ENCODE peak calls at places on chromosomes 12 and 14, in five cellular contexts. One of them, this sample, is unnamed. For H3K4me1, the result is how much of the 10 kb centered on the place peaks cover.

GRCh38 chr14:85817430-85817829 is 287.5 kb downstream of the FLRT2 start:
- DNase-seq in right lobe of liver: no peak
- DNase-seq in left ventricle myocardium inferior: no peak
- DNase-seq in A549: no peak
- DNase-seq in HepG2: no peak
- DNase-seq in this sample: no peak

GRCh38 chr14:34310724-34311123 is 151.3 kb downstream of the SPTSSA start:
- DNase-seq in right lobe of liver: no peak
- DNase-seq in left ventricle myocardium inferior: no peak
- DNase-seq in A549: no peak
- DNase-seq in HepG2: no peak
- DNase-seq in this sample: no peak

GRCh38 chr14:93311082-93311481 is 21.8 kb downstream of the BTBD7 start:
- DNase-seq in right lobe of liver: no peak
- DNase-seq in left ventricle myocardium inferior: no peak
- DNase-seq in A549: no peak
- DNase-seq in HepG2: no peak
- DNase-seq in this sample: no peak

GRCh38 chr12:47854531-47854930 is 34.8 kb upstream of the HDAC7 start:
- DNase-seq in right lobe of liver: no peak
- DNase-seq in left ventricle myocardium inferior: no peak
- DNase-seq in A549: no peak
- DNase-seq in HepG2: no peak
- DNase-seq in this sample: no peak

GRCh38 chr12:38906482-38907170 is 1.2 kb upstream of the CPNE8 start:
- DNase-seq in right lobe of liver: peak
- DNase-seq in left ventricle myocardium inferior: peak
- DNase-seq in A549: peak
- DNase-seq in HepG2: peak
- DNase-seq in this sample: peak

GRCh38 chr12:108401964-108402363 is 62.9 kb upstream of the CMKLR1 start:
- DNase-seq in right lobe of liver: no peak
- DNase-seq in left ventricle myocardium inferior: no peak
- DNase-seq in A549: no peak
- DNase-seq in HepG2: no peak
- DNase-seq in this sample: no peak

GRCh38 chr12:8648598-8649205 is 13.9 kb downstream of the MFAP5 start:
- DNase-seq in right lobe of liver: no peak
- DNase-seq in left ventricle myocardium inferior: no peak
- DNase-seq in A549: no peak
- DNase-seq in HepG2: no peak
- DNase-seq in this sample: no peak

GRCh38 chr14:59900536-59900935 is 19.4 kb upstream of the LRRC9 start:
- DNase-seq in right lobe of liver: no peak
- DNase-seq in left ventricle myocardium inferior: no peak
- DNase-seq in A549: no peak
- DNase-seq in HepG2: no peak
- DNase-seq in this sample: no peak

GRCh38 chr14:91511014-91511466 is 930 bp upstream of the PPP4R3A start:
- DNase-seq in right lobe of liver: no peak
- DNase-seq in left ventricle myocardium inferior: no peak
- DNase-seq in A549: peak
- DNase-seq in HepG2: peak
- DNase-seq in this sample: no peak

GRCh38 chr12:66365718-66366485 is 63.6 kb downstream of the HELB start:
- DNase-seq in right lobe of liver: no peak
- DNase-seq in left ventricle myocardium inferior: no peak
- DNase-seq in A549: no peak
- DNase-seq in HepG2: no peak
- DNase-seq in this sample: no peak

GRCh38 chr12:45125997-45126396 is 75.1 kb upstream of the DBX2 start:
- DNase-seq in right lobe of liver: no peak
- DNase-seq in left ventricle myocardium inferior: no peak
- DNase-seq in A549: no peak
- DNase-seq in HepG2: no peak
- DNase-seq in this sample: no peak

GRCh38 chr14:95507174-95507573 is 9.3 kb downstream of the SYNE3 start:
- DNase-seq in right lobe of liver: peak
- DNase-seq in left ventricle myocardium inferior: peak
- DNase-seq in A549: no peak
- DNase-seq in HepG2: no peak
- DNase-seq in this sample: no peak

GRCh38 chr12:102956738-102957338 is 636 bp upstream of the ASCL1 start:
- DNase-seq in right lobe of liver: no peak
- DNase-seq in left ventricle myocardium inferior: no peak
- DNase-seq in A549: no peak
- DNase-seq in HepG2: no peak
- DNase-seq in this sample: no peak

GRCh38 chr14:96567289-96567899 is 65.2 kb downstream of the PAPOLA start:
- DNase-seq in right lobe of liver: no peak
- DNase-seq in left ventricle myocardium inferior: no peak
- DNase-seq in A549: peak
- DNase-seq in HepG2: peak
- DNase-seq in this sample: peak

GRCh38 chr14:61435563-61436337 is 114.4 kb downstream of the PRKCH start:
- DNase-seq in right lobe of liver: no peak
- DNase-seq in left ventricle myocardium inferior: no peak
- DNase-seq in A549: no peak
- DNase-seq in HepG2: no peak
- DNase-seq in this sample: no peak

GRCh38 chr14:53516261-53516774 is 363.2 kb upstream of the DDHD1 start:
- DNase-seq in right lobe of liver: no peak
- DNase-seq in left ventricle myocardium inferior: no peak
- DNase-seq in A549: no peak
- DNase-seq in HepG2: no peak
- DNase-seq in this sample: no peak

GRCh38 chr12:46751173-46751572 is 74.6 kb downstream of the SLC38A4 start:
- DNase-seq in right lobe of liver: no peak
- DNase-seq in left ventricle myocardium inferior: no peak
- DNase-seq in A549: no peak
- DNase-seq in HepG2: no peak
- DNase-seq in this sample: no peak

GRCh38 chr14:60357551-60357930 is 108.5 kb downstream of the PPM1A start:
- DNase-seq in right lobe of liver: no peak
- DNase-seq in left ventricle myocardium inferior: no peak
- DNase-seq in A549: no peak
- DNase-seq in HepG2: no peak
- DNase-seq in this sample: no peak

GRCh38 chr12:18345021-18345735 is 83.9 kb downstream of the PIK3C2G start:
- DNase-seq in right lobe of liver: no peak
- DNase-seq in left ventricle myocardium inferior: no peak
- DNase-seq in A549: no peak
- DNase-seq in HepG2: no peak
- DNase-seq in this sample: no peak

GRCh38 chr12:68242777-68243176 is 10.6 kb downstream of the IL22 start:
- DNase-seq in right lobe of liver: no peak
- DNase-seq in left ventricle myocardium inferior: no peak
- DNase-seq in A549: no peak
- DNase-seq in HepG2: no peak
- DNase-seq in this sample: no peak

GRCh38 chr14:91232052-91232451 is 12.5 kb downstream of the GPR68 start:
- DNase-seq in right lobe of liver: no peak
- DNase-seq in left ventricle myocardium inferior: no peak
- DNase-seq in A549: no peak
- DNase-seq in HepG2: no peak
- DNase-seq in this sample: peak

GRCh38 chr12:41189395-41190251 is 1.5 kb downstream of the PDZRN4 start:
- DNase-seq in right lobe of liver: no peak
- DNase-seq in left ventricle myocardium inferior: no peak
- DNase-seq in A549: no peak
- DNase-seq in HepG2: no peak
- DNase-seq in this sample: peak

GRCh38 chr12:642633-643477 is 20.4 kb downstream of the NINJ2 start:
- DNase-seq in right lobe of liver: peak
- DNase-seq in left ventricle myocardium inferior: peak
- DNase-seq in A549: peak
- DNase-seq in HepG2: no peak
- DNase-seq in this sample: peak

GRCh38 chr12:75568387-75568786 is 57.0 kb upstream of the KRR1 start:
- DNase-seq in right lobe of liver: no peak
- DNase-seq in left ventricle myocardium inferior: no peak
- DNase-seq in A549: no peak
- DNase-seq in HepG2: no peak
- DNase-seq in this sample: no peak

GRCh38 chr14:31936100-31936499 is 141.0 kb upstream of the ARHGAP5 start:
- DNase-seq in right lobe of liver: no peak
- DNase-seq in left ventricle myocardium inferior: no peak
- DNase-seq in A549: peak
- DNase-seq in HepG2: peak
- DNase-seq in this sample: no peak

GRCh38 chr12:78315018-78315417 is 484.3 kb downstream of the NAV3 start:
- DNase-seq in right lobe of liver: no peak
- DNase-seq in left ventricle myocardium inferior: no peak
- DNase-seq in A549: no peak
- DNase-seq in HepG2: no peak
- DNase-seq in this sample: no peak

GRCh38 chr12:76341436-76342030 is 6.7 kb downstream of the BBS10 start:
- DNase-seq in right lobe of liver: no peak
- DNase-seq in left ventricle myocardium inferior: no peak
- DNase-seq in A549: no peak
- DNase-seq in HepG2: no peak
- DNase-seq in this sample: no peak

GRCh38 chr12:108468149-108468968 is 46.7 kb upstream of the FICD start:
- DNase-seq in right lobe of liver: no peak
- DNase-seq in left ventricle myocardium inferior: no peak
- DNase-seq in A549: no peak
- DNase-seq in HepG2: peak
- DNase-seq in this sample: no peak

DNA sequence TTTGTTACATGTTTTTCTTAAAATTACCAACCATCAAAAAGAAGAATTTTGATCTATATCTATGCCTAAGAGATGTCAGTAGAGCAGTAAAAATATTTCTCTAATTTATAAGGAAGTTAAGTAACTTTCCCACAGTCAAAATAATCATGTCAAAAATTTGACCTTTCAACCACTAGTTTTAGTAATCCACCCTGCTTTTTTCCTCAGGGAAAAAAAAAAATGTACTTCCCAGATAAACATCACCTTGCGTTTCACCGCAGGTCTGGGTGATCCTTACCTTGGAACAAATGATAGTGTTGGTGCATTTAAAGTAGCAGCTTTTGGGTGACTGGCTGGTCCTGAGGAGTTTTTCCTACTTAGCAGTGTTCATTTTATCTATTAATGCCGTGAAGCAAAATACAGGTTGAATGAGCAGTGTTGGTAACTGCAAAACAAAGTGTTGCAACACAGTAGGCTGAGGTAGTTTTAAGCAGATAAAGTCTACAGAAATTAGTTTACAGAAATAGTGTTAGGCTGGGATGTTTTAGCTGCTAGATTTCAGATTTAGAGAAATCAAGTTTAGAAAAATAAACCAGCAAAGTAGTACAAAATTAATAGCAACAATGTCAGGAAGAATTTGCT is 137.2 kb upstream of the DNM1L start:
- DNase-seq in right lobe of liver: no peak
- DNase-seq in left ventricle myocardium inferior: no peak
- DNase-seq in A549: no peak
- DNase-seq in HepG2: peak
- DNase-seq in this sample: no peak
- H3K4me1 ChIP-seq in right lobe of liver: half or more
- H3K4me1 ChIP-seq in left ventricle myocardium inferior: half or more
- H3K4me1 ChIP-seq in A549: under half
- H3K4me1 ChIP-seq in HepG2: half or more
- H3K4me1 ChIP-seq in this sample: under half

GRCh38 chr14:20988717-20989116 is 1.1 kb upstream of the METTL17 start:
- DNase-seq in right lobe of liver: no peak
- DNase-seq in left ventricle myocardium inferior: no peak
- DNase-seq in A549: no peak
- DNase-seq in HepG2: no peak
- DNase-seq in this sample: no peak
- H3K4me3 ChIP-seq in right lobe of liver: no peak
- H3K4me3 ChIP-seq in left ventricle myocardium inferior: peak
- H3K4me3 ChIP-seq in A549: no peak
- H3K4me3 ChIP-seq in HepG2: no peak
- H3K4me3 ChIP-seq in this sample: no peak

DNA sequence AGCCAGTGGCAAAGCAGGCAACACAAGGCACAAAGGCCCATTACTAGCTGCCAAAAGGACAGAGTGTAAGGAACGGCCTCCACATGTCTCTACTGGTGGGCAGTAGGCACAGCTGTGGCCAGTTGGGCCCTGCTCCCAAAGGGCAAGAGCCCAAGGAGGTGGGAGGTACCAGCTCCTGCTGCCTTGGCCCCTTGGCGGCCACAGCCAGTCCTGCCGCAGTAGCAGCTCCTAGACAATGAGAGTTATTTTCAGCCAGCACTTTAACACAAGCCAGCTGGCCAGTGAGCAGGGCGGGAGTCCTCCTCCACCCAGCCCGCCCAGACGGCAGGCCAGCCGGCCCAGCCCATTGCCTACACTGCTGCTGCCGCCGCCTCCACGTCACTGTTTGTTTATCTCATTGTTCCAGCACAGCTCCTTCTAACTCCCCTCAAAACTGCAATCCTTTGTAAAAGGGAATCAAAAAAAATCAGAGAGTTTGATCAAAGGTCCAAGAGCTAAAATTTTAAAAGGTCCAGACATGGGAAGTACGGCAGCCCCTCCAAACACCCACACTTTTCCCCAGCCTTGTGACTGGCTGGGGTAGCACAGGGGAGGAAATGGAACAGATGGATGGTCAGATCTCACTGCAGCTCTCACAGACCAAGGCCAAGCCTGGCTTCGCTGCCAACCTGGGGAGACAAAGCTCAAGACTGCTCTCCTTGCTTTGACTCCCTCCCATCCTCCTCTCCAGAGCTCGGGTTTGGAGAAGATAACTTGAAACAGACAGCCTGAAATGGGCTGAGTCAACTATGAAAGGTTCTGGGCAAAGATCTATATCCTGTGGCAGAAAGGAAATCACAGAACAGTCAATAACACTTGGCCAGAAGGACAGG is 33.5 kb downstream of the FMNL3 start:
- DNase-seq in right lobe of liver: peak
- DNase-seq in left ventricle myocardium inferior: peak
- DNase-seq in A549: no peak
- DNase-seq in HepG2: peak
- DNase-seq in this sample: peak
- TF ChIP-seq CTCF in right lobe of liver: no peak
- TF ChIP-seq CTCF in left ventricle myocardium inferior: peak
- TF ChIP-seq CTCF in A549: no peak
- TF ChIP-seq CTCF in HepG2: no peak
- TF ChIP-seq CTCF in this sample: no peak

DNA sequence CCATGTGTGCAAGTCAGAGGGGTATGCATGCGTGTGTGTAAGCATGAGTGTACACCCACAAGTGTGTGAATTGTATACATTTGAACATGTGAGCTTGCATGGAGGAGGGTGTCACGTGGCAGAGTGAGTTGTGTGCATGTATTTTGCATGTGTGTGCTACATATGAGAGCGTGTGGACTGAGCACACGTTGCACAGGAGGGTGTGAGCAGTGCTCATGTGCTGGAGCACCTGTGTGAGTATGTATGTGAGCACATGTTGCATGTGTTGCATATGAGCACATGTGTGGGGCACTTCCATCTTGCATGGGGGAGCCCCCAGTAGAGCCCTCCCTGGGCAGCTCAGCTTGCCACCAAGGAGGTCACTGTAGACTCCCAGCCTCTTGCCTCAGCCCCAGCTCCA is 180.2 kb upstream of the MYL2 start:
- DNase-seq in right lobe of liver: no peak
- DNase-seq in left ventricle myocardium inferior: no peak
- DNase-seq in A549: no peak
- DNase-seq in HepG2: no peak
- DNase-seq in this sample: no peak
- H3K4me1 ChIP-seq in right lobe of liver: under half
- H3K4me1 ChIP-seq in left ventricle myocardium inferior: under half
- H3K4me1 ChIP-seq in A549: under half
- H3K4me1 ChIP-seq in HepG2: under half
- H3K4me1 ChIP-seq in this sample: under half